ENCODE peak calls at places on chromosomes 6 and 20, in eight cellular contexts. L is omental fat pad, U is DND-41, G is NCI-H774, T is hypothalamus, F is heart left ventricle, D is bronchial epithelial cell, W is HT1080. N is an unnamed sample.

GRCh38 chr20:9608639-9609440 is 94.5 kb downstream of the LAMP5 start:
- DNase-seq in U (no peak), G (no peak), F (no peak), D (peak), T (no peak), L (no peak), W (no peak), N (no peak)

GRCh38 chr6:81788748-81789147 is 36.3 kb upstream of the TENT5A start:
- DNase-seq in D (peak), T (no peak), W (no peak), L (no peak), U (no peak), F (no peak), G (no peak), N (no peak)

GRCh38 chr6:157760589-157761330 is 62.3 kb upstream of the SNX9 start:
- DNase-seq in F (no peak), W (peak), T (no peak), U (no peak), D (peak), L (no peak), G (no peak), N (no peak)

GRCh38 chr6:35445691-35446090 is 6.4 kb upstream of the FANCE start:
- DNase-seq in D (peak), T (no peak), G (no peak), L (no peak), U (peak), F (no peak), W (peak), N (no peak)

GRCh38 chr6:151452750-151453427 is 963 bp upstream of the RMND1 start:
- DNase-seq in U (peak), D (peak), G (no peak), W (no peak), F (peak), L (no peak), T (no peak), N (no peak)

GRCh38 chr6:109187399-109188114 is 92.2 kb downstream of the CEP57L1 start:
- DNase-seq in F (peak), T (peak), U (peak), L (no peak), D (peak), G (peak), W (peak), N (peak)

GRCh38 chr6:118558811-118559217 is 10.7 kb downstream of the PLN start:
- DNase-seq in L (no peak), D (no peak), T (no peak), U (peak), W (peak), G (no peak), F (no peak), N (no peak)

GRCh38 chr6:10453596-10453995 is 38.7 kb upstream of the TFAP2A start:
- DNase-seq in F (no peak), G (no peak), T (no peak), W (no peak), U (no peak), L (no peak), D (no peak), N (no peak)

GRCh38 chr6:6834356-6835342 is 246.1 kb downstream of the LY86 start:
- DNase-seq in U (peak), G (peak), L (no peak), W (no peak), T (no peak), F (peak), D (peak), N (no peak)

N was measured in stimulated activated effector memory CD8-positive, alpha-beta T cell treated with anti-CD3 and anti-CD28 coated beads, Interleukin-12 subunit alpha, Interleukin-12 subunit beta, amount 100 ng/mL, for 72 hours.